ENCODE peak calls at places on chromosomes 3 and 15, in six cellular contexts. R is right lobe of liver, B is PC-3, Q is osteocyte, F is cardiac muscle cell, W is midbrain. L is an unnamed sample.

GRCh38 chr15:88021601-88022000 is 234.9 kb downstream of the NTRK3 start:
- DNase-seq in Q (no peak), W (no peak), B (no peak), R (no peak), F (no peak), L (no peak)

GRCh38 chr15:90266485-90266884 is 1.0 kb downstream of the NGRN start:
- DNase-seq in F (peak), W (no peak), R (peak), Q (no peak), B (peak), L (no peak)

GRCh38 chr15:31360843-31361763 is 34.5 kb downstream of the KLF13 start:
- DNase-seq in R (peak), B (no peak), W (no peak), Q (no peak), F (no peak), L (no peak)

GRCh38 chr15:32739522-32739921 is 21.7 kb downstream of the GREM1 start:
- DNase-seq in F (no peak), W (no peak), B (no peak), R (no peak), Q (no peak), L (no peak)

GRCh38 chr3:100140976-100141375 is 26.7 kb upstream of the FILIP1L start:
- DNase-seq in Q (no peak), F (no peak), R (no peak), W (no peak), B (no peak), L (no peak)

GRCh38 chr15:28942521-28943035 is 56.8 kb downstream of the APBA2 start:
- DNase-seq in Q (no peak), F (no peak), B (no peak), R (no peak), W (no peak), L (no peak)

GRCh38 chr3:39166134-39166710 is 12.8 kb upstream of the CSRNP1 start:
- DNase-seq in F (peak), W (no peak), B (peak), Q (no peak), R (no peak), L (no peak)

GRCh38 chr3:15539066-15539465 is 17.6 kb upstream of the COLQ start:
- DNase-seq in R (no peak), W (no peak), F (no peak), Q (no peak), B (no peak), L (no peak)

GRCh38 chr3:186307594-186307993 is 54.4 kb downstream of the DGKG start:
- DNase-seq in R (no peak), Q (no peak), F (peak), W (no peak), B (peak), L (no peak)

GRCh38 chr3:182568206-182568605 is 225.1 kb upstream of the ATP11B start:
- DNase-seq in Q (no peak), B (no peak), R (no peak), F (no peak), W (no peak), L (no peak)

GRCh38 chr3:195147649-195148121 is 123.3 kb downstream of the XXYLT1 start:
- DNase-seq in F (peak), B (no peak), Q (no peak), R (peak), W (no peak), L (no peak)

GRCh38 chr3:29280675-29281264 is at the start of gene RBMS3:
- DNase-seq in F (peak), B (peak), W (peak), R (peak), Q (peak), L (peak)

GRCh38 chr3:124569761-124570160 is 160.5 kb upstream of the UMPS start:
- DNase-seq in B (no peak), W (no peak), Q (no peak), F (no peak), R (peak), L (no peak)

GRCh38 chr15:73941871-73942635 is 15.8 kb downstream of the LOXL1 start:
- DNase-seq in R (peak), F (peak), Q (no peak), B (peak), W (no peak), L (no peak)

GRCh38 chr3:20658491-20658890 is 472.5 kb upstream of the SGO1 start:
- DNase-seq in B (no peak), F (peak), Q (no peak), R (no peak), W (no peak), L (no peak)

GRCh38 chr3:96619475-96619874 is 194.9 kb upstream of the EPHA6 start:
- DNase-seq in F (no peak), R (no peak), B (no peak), Q (no peak), W (no peak), L (peak)

GRCh38 chr15:75362642-75363249 is 5.7 kb downstream of the MAN2C1 start:
- DNase-seq in W (no peak), R (no peak), F (no peak), Q (no peak), B (no peak), L (no peak)

GRCh38 chr3:124764746-124765145 is 34.5 kb downstream of the UMPS start:
- DNase-seq in Q (no peak), F (no peak), B (no peak), W (peak), R (no peak), L (no peak)

GRCh38 chr15:39594764-39595620 is 14.1 kb downstream of the THBS1 start:
- DNase-seq in R (no peak), W (no peak), Q (no peak), B (peak), F (peak), L (no peak)

GRCh38 chr15:77548608-77549551 is 83.8 kb downstream of the LINGO1 start:
- DNase-seq in W (no peak), B (no peak), Q (no peak), R (peak), F (no peak), L (peak)

GRCh38 chr3:151322549-151322948 is 5.9 kb upstream of the GPR87 start:
- DNase-seq in R (no peak), Q (no peak), W (no peak), F (no peak), B (no peak), L (no peak)

GRCh38 chr3:114872056-114872455 is 275.0 kb downstream of the ZBTB20 start:
- DNase-seq in Q (no peak), F (peak), R (no peak), B (no peak), W (no peak), L (no peak)

GRCh38 chr3:72275296-72275820 is 490.4 kb upstream of the PROK2 start:
- DNase-seq in W (peak), Q (no peak), R (no peak), F (no peak), B (no peak), L (peak)

GRCh38 chr3:112002458-112002971 is 3.8 kb downstream of the TAGLN3 start:
- DNase-seq in F (no peak), Q (no peak), R (no peak), B (peak), W (no peak), L (peak)

GRCh38 chr3:196355668-196356067 is 17.5 kb upstream of the TM4SF19 start:
- DNase-seq in W (no peak), B (no peak), Q (no peak), R (no peak), F (no peak), L (no peak)